ENCODE peak calls at places on chromosomes 1 and 21, in seven cellular contexts. Q, K, A, Z, L, R and T are unnamed samples. For H3K79me1, the result is how much of the 10 kb centered on the place peaks cover.

GRCh38 chr1:116769994-116770393 is 15.8 kb downstream of the CD2 start:
- DNase-seq in Q (no peak), K (no peak), A (no peak), Z (no peak), L (no peak), R (no peak), T (no peak)

GRCh38 chr1:155944396-155944728 is 2.9 kb downstream of the RXFP4 start:
- DNase-seq in Q (no peak), K (no peak), A (no peak), Z (no peak), L (no peak), R (no peak), T (no peak)

GRCh38 chr1:43844114-43844513 is 89.5 kb upstream of the ARTN start:
- DNase-seq in Q (no peak), K (no peak), A (no peak), Z (no peak), L (no peak), R (no peak), T (peak)

GRCh38 chr21:45829566-45830147 is 151.9 kb upstream of the COL6A1 start:
- DNase-seq in Q (no peak), K (peak), A (no peak), Z (no peak), L (no peak), R (no peak), T (no peak)

GRCh38 chr1:93395195-93395594 is 49.5 kb downstream of the DR1 start:
- DNase-seq in Q (peak), K (no peak), A (no peak), Z (no peak), L (no peak), R (peak), T (peak)

GRCh38 chr1:220770245-220770913 is 16.3 kb upstream of the MTARC1 start:
- DNase-seq in Q (no peak), K (no peak), A (no peak), Z (no peak), L (no peak), R (no peak), T (no peak)

GRCh38 chr1:235073968-235074334 is 54.7 kb downstream of the TOMM20 start:
- DNase-seq in Q (no peak), K (no peak), A (no peak), Z (no peak), L (no peak), R (peak), T (no peak)

GRCh38 chr1:51924455-51924854 is 45.9 kb upstream of the NRDC start:
- DNase-seq in Q (peak), K (no peak), A (peak), Z (no peak), L (no peak), R (no peak), T (peak)

GRCh38 chr1:97907886-97908285 is 12.9 kb downstream of the DPYD start:
- DNase-seq in Q (no peak), K (no peak), A (no peak), Z (no peak), L (no peak), R (no peak), T (no peak)

GRCh38 chr1:153629971-153630370 is 1.7 kb downstream of the S100A1 start:
- DNase-seq in Q (no peak), K (no peak), A (no peak), Z (no peak), L (no peak), R (no peak), T (no peak)

GRCh38 chr1:203271018-203271743 is 34.1 kb upstream of the BTG2 start:
- DNase-seq in Q (peak), K (peak), A (peak), Z (no peak), L (no peak), R (peak), T (peak)

GRCh38 chr1:9794081-9794480 is 29.7 kb downstream of the CLSTN1 start:
- DNase-seq in Q (no peak), K (no peak), A (no peak), Z (no peak), L (no peak), R (no peak), T (no peak)

GRCh38 chr1:155884028-155884950 is 24.9 kb downstream of the SYT11 start:
- DNase-seq in Q (peak), K (no peak), A (peak), Z (no peak), L (no peak), R (no peak), T (no peak)

GRCh38 chr1:247749870-247750269 is 1.9 kb upstream of the OR14A2 start:
- DNase-seq in Q (no peak), K (no peak), A (no peak), Z (no peak), L (no peak), R (no peak), T (no peak)

GRCh38 chr1:106584663-106585062 is 471.8 kb upstream of the PRMT6 start:
- DNase-seq in Q (no peak), K (no peak), A (no peak), Z (no peak), L (no peak), R (no peak), T (no peak)

DNA sequence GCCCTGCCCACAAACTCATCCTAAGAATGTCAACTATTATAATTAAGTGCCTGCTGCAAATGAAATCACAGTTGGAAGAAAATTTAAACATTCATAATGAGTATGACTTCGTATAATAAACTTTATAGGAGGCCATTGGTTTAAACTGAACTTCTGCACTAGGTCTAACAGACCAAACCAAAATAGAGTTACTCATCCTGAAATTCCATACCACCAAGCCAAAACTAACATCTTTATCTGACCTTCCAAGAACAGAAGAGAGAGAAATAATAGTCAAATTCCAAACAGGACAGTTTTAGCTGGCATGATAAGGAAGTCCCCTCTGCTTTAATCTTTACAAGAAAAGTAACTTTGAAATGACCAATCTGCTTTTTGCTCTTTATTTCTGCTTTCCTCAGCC is 472.3 kb upstream of the PRMT6 start:
- DNase-seq in Q (no peak), K (no peak), A (no peak), Z (no peak), L (no peak), R (no peak), T (no peak)
- H2AK5ac ChIP-seq in Q (no peak), K (no peak), A (no peak), Z (no peak), L (no peak), R (no peak), T (no peak)

GRCh38 chr1:178266619-178267066 is 172.7 kb downstream of the RASAL2 start:
- DNase-seq in Q (no peak), K (peak), A (no peak), Z (no peak), L (peak), R (peak), T (peak)
- H4K8ac ChIP-seq in Q (no peak), K (no peak), A (no peak), Z (no peak), L (no peak), R (peak), T (no peak)

GRCh38 chr1:25356441-25356840 is 18.3 kb downstream of the TMEM50A start:
- DNase-seq in Q (no peak), K (no peak), A (no peak), Z (no peak), L (no peak), R (no peak), T (no peak)
- H3K79me1 ChIP-seq in Q (half or more), K (under half), A (under half), Z (under half), L (under half), R (under half), T (under half)

DNA sequence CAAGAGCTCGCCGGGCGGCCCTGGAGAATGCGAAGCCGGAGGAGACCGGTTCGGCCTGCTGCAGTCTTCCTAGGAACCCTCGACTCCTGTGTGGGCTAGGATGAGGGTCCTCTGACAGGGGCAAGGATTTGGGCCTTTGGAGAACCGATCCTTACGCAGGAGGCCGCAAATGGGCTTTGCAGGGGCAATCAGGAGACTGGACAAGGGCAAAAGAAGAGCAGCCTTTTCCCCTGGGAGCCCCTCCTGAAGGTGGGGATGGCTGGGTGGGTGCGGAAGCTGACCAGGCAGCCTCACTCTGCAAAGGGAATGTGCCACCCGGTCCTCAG is 111.6 kb downstream of the NAV1 start:
- DNase-seq in Q (no peak), K (no peak), A (no peak), Z (no peak), L (no peak), R (no peak), T (no peak)
- H2AK5ac ChIP-seq in Q (peak), K (no peak), A (no peak), Z (peak), L (peak), R (no peak), T (no peak)

DNA sequence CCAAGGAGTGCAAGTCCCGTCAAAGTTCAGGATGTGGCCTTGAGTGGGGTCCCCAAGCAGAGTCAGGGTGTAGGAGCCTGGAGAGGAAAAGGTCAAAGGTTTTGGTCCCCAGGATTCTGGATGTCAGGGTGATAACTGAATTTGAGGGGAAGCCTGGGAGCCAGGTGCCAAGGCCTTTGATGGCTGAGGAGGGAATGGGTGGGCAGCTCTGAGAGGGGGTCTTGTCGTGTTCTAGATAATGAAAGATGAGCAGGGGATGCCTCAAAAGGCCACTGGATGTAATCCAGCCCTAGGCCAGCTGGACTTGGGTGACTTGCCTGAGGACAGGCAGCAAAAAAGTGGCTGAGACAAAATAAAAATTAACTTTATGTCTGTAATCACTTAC is 27.5 kb upstream of the KCNA2 start:
- DNase-seq in Q (no peak), K (no peak), A (no peak), Z (no peak), L (no peak), R (no peak), T (no peak)
- H4K8ac ChIP-seq in Q (no peak), K (no peak), A (no peak), Z (no peak), L (no peak), R (no peak), T (no peak)

GRCh38 chr1:36503159-36503558 is 20.4 kb upstream of the CSF3R start:
- DNase-seq in Q (no peak), K (no peak), A (no peak), Z (no peak), L (no peak), R (no peak), T (no peak)

GRCh38 chr1:36508257-36508656 is 25.5 kb upstream of the CSF3R start:
- DNase-seq in Q (no peak), K (no peak), A (no peak), Z (no peak), L (no peak), R (no peak), T (no peak)

GRCh38 chr1:36502616-36503015 is 19.9 kb upstream of the CSF3R start:
- DNase-seq in Q (no peak), K (no peak), A (no peak), Z (no peak), L (no peak), R (no peak), T (no peak)

GRCh38 chr1:36503733-36504132 is 21.0 kb upstream of the CSF3R start:
- DNase-seq in Q (no peak), K (no peak), A (no peak), Z (no peak), L (no peak), R (no peak), T (no peak)
- H3K79me1 ChIP-seq in Q (under half), K (under half), A (under half), Z (under half), L (under half), R (under half), T (under half)

DNA sequence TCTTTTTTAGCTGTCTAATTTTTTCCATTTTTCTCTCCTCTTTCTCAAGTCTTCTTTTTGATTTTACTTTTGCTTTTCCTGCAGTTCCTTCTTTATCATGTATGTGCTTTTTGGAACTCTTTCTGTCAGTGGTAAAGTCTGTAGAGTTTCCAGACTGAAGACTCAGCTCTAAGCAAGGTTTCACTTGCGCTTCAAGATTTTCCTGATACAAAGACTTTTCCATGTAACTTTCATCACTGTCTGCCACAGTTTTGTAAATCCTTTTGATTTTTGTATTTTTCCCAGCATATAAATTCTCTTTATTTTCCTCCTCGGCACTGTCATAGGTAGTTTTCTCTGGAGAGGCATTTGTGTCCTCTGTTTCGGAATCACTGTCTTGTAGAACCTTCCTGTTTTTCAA is 5.5 kb downstream of the CLSPN start:
- DNase-seq in Q (no peak), K (no peak), A (no peak), Z (no peak), L (no peak), R (no peak), T (no peak)
- H2AK5ac ChIP-seq in Q (no peak), K (no peak), A (no peak), Z (no peak), L (no peak), R (no peak), T (no peak)

DNA sequence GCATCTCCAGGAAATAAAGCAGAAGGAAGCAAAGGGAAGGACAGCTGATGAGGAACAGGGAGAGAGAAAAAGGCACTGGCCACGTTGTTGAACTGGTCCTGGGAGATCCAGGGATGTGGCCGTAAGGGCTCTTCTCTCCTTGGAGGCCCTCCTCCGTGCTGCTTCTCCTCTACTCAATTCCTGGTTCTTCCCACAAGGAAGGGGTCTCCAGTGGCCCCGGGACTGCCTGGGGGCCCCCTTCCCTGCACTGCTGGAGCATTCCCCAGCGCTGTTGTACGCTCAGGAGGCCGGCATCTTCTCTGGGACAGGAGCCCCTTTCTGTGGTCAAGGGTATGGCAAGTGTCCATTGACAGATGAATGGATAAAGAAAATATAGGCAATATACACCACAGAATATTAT is 88.5 kb upstream of the TLR5 start:
- DNase-seq in Q (no peak), K (peak), A (no peak), Z (no peak), L (no peak), R (no peak), T (no peak)
- H4K8ac ChIP-seq in Q (peak), K (no peak), A (no peak), Z (no peak), L (no peak), R (no peak), T (no peak)

GRCh38 chr21:19792004-19792403 is 1206.2 kb upstream of the NCAM2 start:
- DNase-seq in Q (no peak), K (no peak), A (no peak), Z (no peak), L (no peak), R (no peak), T (no peak)
- H3K79me1 ChIP-seq in Q (under half), K (under half), A (under half), Z (under half), L (under half), R (under half), T (under half)